ENCODE peak calls at places on chromosomes 6 and 20, in ten cellular contexts. C is RCC 7860; A is RWPE1; Q is NCI-H460; R is K562; W is activated T-helper 9 cell treated with anti-CD3 and anti-CD28 coated beads, Interleukin-2, amount 50 U/mL, for 16 hours; S is neural crest cell; M is NCI-H1105; X is activated CD4-positive, alpha-beta T cell treated with anti-CD3 and anti-CD28 coated beads, Interleukin-2, amount 50 U/mL, for 1 hour; T is GM20000. K is an unnamed sample.

GRCh38 chr6:125269328-125269985 is 32.3 kb downstream of the HDDC2 start:
- DNase-seq in R (no peak), C (no peak), X (no peak), A (no peak), S (no peak), T (no peak), Q (no peak), M (no peak), W (no peak), K (no peak)

GRCh38 chr6:17865798-17866725 is 121.4 kb downstream of the KIF13A start:
- DNase-seq in C (peak; percentile 99), M (no peak), T (no peak), W (no peak), X (no peak), R (peak; percentile 63), Q (no peak), S (no peak), A (peak; percentile 87), K (peak; percentile 99)

GRCh38 chr20:58911309-58911708 is 58.8 kb downstream of the GNAS start:
- DNase-seq in R (no peak), W (no peak), T (no peak), A (no peak), S (no peak), Q (no peak), X (no peak), M (no peak), C (no peak), K (no peak)

GRCh38 chr6:151495380-151495779 is 1.6 kb downstream of the CCDC170 start:
- DNase-seq in M (no peak), R (no peak), C (no peak), W (no peak), Q (no peak), S (no peak), X (no peak), T (no peak), A (no peak), K (no peak)

GRCh38 chr6:113697642-113698410 is 159.3 kb upstream of the MARCKS start:
- DNase-seq in W (no peak), T (no peak), A (peak; percentile 46), C (peak; percentile 60), S (no peak), M (no peak), Q (no peak), R (no peak), X (no peak), K (peak; percentile 87)

GRCh38 chr6:108175176-108175591 is 9.4 kb downstream of the NR2E1 start:
- DNase-seq in M (no peak), A (no peak), T (peak; percentile 16), W (no peak), R (no peak), S (no peak), Q (no peak), X (no peak), C (no peak), K (no peak)

GRCh38 chr6:85672623-85673022 is 29.9 kb upstream of the SYNCRIP start:
- DNase-seq in C (no peak), R (peak; percentile 24), W (no peak), Q (no peak), A (no peak), T (no peak), X (no peak), M (no peak), S (no peak), K (no peak)

GRCh38 chr6:42704937-42705374 is 17.4 kb downstream of the PRPH2 start:
- DNase-seq in T (no peak), R (no peak), W (no peak), Q (no peak), S (no peak), A (no peak), M (no peak), C (no peak), X (no peak), K (no peak)

GRCh38 chr6:30882764-30883475 is 1.4 kb upstream of the DDR1 start:
- DNase-seq in A (peak; percentile 83), T (peak; percentile 84), S (no peak), X (no peak), R (peak; percentile 59), W (no peak), C (no peak), Q (no peak), M (no peak), K (no peak)

GRCh38 chr6:47246556-47246955 is 63.1 kb downstream of the TNFRSF21 start:
- DNase-seq in C (no peak), T (no peak), X (no peak), Q (no peak), S (no peak), R (no peak), M (no peak), W (no peak), A (no peak), K (no peak)

GRCh38 chr20:48769111-48769879 is 58.5 kb downstream of the PREX1 start:
- DNase-seq in A (no peak), Q (no peak), M (no peak), R (peak; percentile 55), T (peak; percentile 39), W (peak; percentile 85), S (no peak), X (peak; percentile 85), C (no peak), K (no peak)

GRCh38 chr6:51464956-51465355 is 622.5 kb downstream of the PKHD1 start:
- DNase-seq in R (no peak), A (no peak), C (no peak), S (no peak), M (no peak), T (no peak), W (no peak), X (no peak), Q (no peak), K (no peak)

GRCh38 chr6:148628251-148628650 is 118.6 kb upstream of the UST start:
- DNase-seq in X (no peak), W (no peak), M (no peak), C (no peak), T (no peak), A (no peak), Q (no peak), S (no peak), R (no peak), K (no peak)

GRCh38 chr20:409697-410559 is 1.8 kb downstream of the RBCK1 start:
- DNase-seq in C (no peak), S (no peak), Q (no peak), W (no peak), X (no peak), M (no peak), T (no peak), R (no peak), A (no peak), K (no peak)

GRCh38 chr6:139753198-139753861 is 378.9 kb upstream of the CITED2 start:
- DNase-seq in R (no peak), S (no peak), W (no peak), X (no peak), T (no peak), C (peak; percentile 64), Q (no peak), A (no peak), M (no peak), K (peak; percentile 55)

GRCh38 chr6:27728442-27728841 is 183.8 kb downstream of the OR2B2 start:
- DNase-seq in R (no peak), Q (no peak), M (no peak), S (no peak), T (no peak), C (no peak), X (no peak), A (no peak), W (no peak), K (no peak)

K was measured in kidney epithelial cell.